ENCODE peak calls at places on chromosomes 11 and 22, in nine cellular contexts. I, Y, J, S, Z, A, T, X and K are unnamed samples.

GRCh38 chr11:119195680-119196079 is 10.4 kb downstream of the NHERF4 start:
- DNase-seq in I (peak; percentile 69), Y (no peak), J (peak; percentile 58), S (no peak), Z (no peak), A (peak; percentile 66), T (no peak), X (no peak), K (peak; percentile 61)

GRCh38 chr11:95378106-95378505 is 147.1 kb upstream of the SESN3 start:
- DNase-seq in I (no peak), Y (no peak), J (no peak), S (no peak), Z (no peak), A (no peak), T (no peak), X (no peak), K (no peak)

GRCh38 chr11:73237471-73238290 is 19.6 kb downstream of the P2RY2 start:
- DNase-seq in I (peak; percentile 32), Y (no peak), J (peak; percentile 52), S (no peak), Z (no peak), A (no peak), T (no peak), X (peak; percentile 84), K (no peak)

GRCh38 chr11:128877726-128878125 is 10.6 kb upstream of the KCNJ1 start:
- DNase-seq in I (no peak), Y (no peak), J (no peak), S (no peak), Z (no peak), A (no peak), T (no peak), X (no peak), K (no peak)

GRCh38 chr11:17410606-17411379 is 22.3 kb upstream of the KCNJ11 start:
- DNase-seq in I (peak; percentile 53), Y (no peak), J (no peak), S (no peak), Z (no peak), A (peak; percentile 74), T (no peak), X (no peak), K (peak; percentile 42)

GRCh38 chr11:105870521-105871113 is 151.4 kb downstream of the MSANTD4 start:
- DNase-seq in I (no peak), Y (no peak), J (no peak), S (no peak), Z (no peak), A (no peak), T (no peak), X (no peak), K (no peak)

GRCh38 chr22:29813563-29813962 is 24.5 kb downstream of the ASCC2 start:
- DNase-seq in I (no peak), Y (no peak), J (no peak), S (no peak), Z (no peak), A (no peak), T (no peak), X (no peak), K (no peak)

GRCh38 chr22:19231986-19232385 is 53.5 kb upstream of the SLC25A1 start:
- DNase-seq in I (no peak), Y (no peak), J (no peak), S (no peak), Z (no peak), A (no peak), T (no peak), X (no peak), K (no peak)

GRCh38 chr11:132062541-132062940 is 692.1 kb downstream of the NTM start:
- DNase-seq in I (no peak), Y (no peak), J (peak; percentile 77), S (no peak), Z (no peak), A (no peak), T (no peak), X (no peak), K (no peak)

GRCh38 chr22:44894782-44895181 is 115.0 kb downstream of the PHF21B start:
- DNase-seq in I (no peak), Y (no peak), J (no peak), S (no peak), Z (no peak), A (no peak), T (no peak), X (no peak), K (no peak)

GRCh38 chr11:65801153-65801987 is 14.5 kb downstream of the OVOL1 start:
- DNase-seq in I (no peak), Y (no peak), J (no peak), S (no peak), Z (no peak), A (no peak), T (no peak), X (no peak), K (no peak)

GRCh38 chr11:73176892-73177155 is 34.7 kb upstream of the FCHSD2 start:
- DNase-seq in I (no peak), Y (no peak), J (no peak), S (no peak), Z (no peak), A (no peak), T (no peak), X (no peak), K (no peak)

GRCh38 chr11:78560066-78560597 is 14.5 kb downstream of the NARS2 start:
- DNase-seq in I (no peak), Y (no peak), J (no peak), S (no peak), Z (no peak), A (no peak), T (no peak), X (no peak), K (no peak)

GRCh38 chr11:108160970-108161566 is 39.7 kb downstream of the ACAT1 start:
- DNase-seq in I (no peak), Y (no peak), J (no peak), S (no peak), Z (no peak), A (no peak), T (no peak), X (no peak), K (no peak)

GRCh38 chr11:92409956-92410355 is 185.3 kb downstream of the FAT3 start:
- DNase-seq in I (no peak), Y (no peak), J (no peak), S (no peak), Z (no peak), A (no peak), T (no peak), X (no peak), K (no peak)

GRCh38 chr11:43071338-43071737 is 240.5 kb upstream of the API5 start:
- DNase-seq in I (no peak), Y (no peak), J (no peak), S (no peak), Z (no peak), A (no peak), T (no peak), X (no peak), K (peak; percentile 42)

GRCh38 chr22:30830907-30831306 is 136.2 kb downstream of the OSBP2 start:
- DNase-seq in I (no peak), Y (no peak), J (peak; percentile 97), S (no peak), Z (no peak), A (peak; percentile 26), T (no peak), X (no peak), K (peak; percentile 67)

GRCh38 chr11:104649002-104649401 is 249.3 kb downstream of the CASP12 start:
- DNase-seq in I (no peak), Y (no peak), J (no peak), S (no peak), Z (no peak), A (no peak), T (no peak), X (no peak), K (no peak)

GRCh38 chr11:2651054-2651617 is 48.7 kb downstream of the KCNQ1OT1 start:
- DNase-seq in I (no peak), Y (no peak), J (no peak), S (no peak), Z (no peak), A (no peak), T (no peak), X (no peak), K (no peak)
- H3K9me3 ChIP-seq in I (peaks cover 9% of the 10 kb centered on the region), Y (peaks cover 7% of the 10 kb centered on the region), J (peaks cover 69% of the 10 kb centered on the region), S (peaks cover 8% of the 10 kb centered on the region), Z (no peaks in the 10 kb centered on the region), A (peaks cover 38% of the 10 kb centered on the region), T (peaks cover 38% of the 10 kb centered on the region), X (peaks cover 46% of the 10 kb centered on the region), K (peaks cover 6% of the 10 kb centered on the region)

GRCh38 chr11:35275808-35276170 is 136.8 kb downstream of the CD44 start:
- DNase-seq in I (no peak), Y (no peak), J (no peak), S (no peak), Z (no peak), A (no peak), T (no peak), X (no peak), K (no peak)

GRCh38 chr11:35270342-35270741 is 131.4 kb downstream of the CD44 start:
- DNase-seq in I (no peak), Y (no peak), J (peak; percentile 26), S (no peak), Z (no peak), A (no peak), T (no peak), X (no peak), K (no peak)

GRCh38 chr11:35274909-35275807 is 136.2 kb downstream of the CD44 start:
- DNase-seq in I (no peak), Y (no peak), J (no peak), S (no peak), Z (no peak), A (peak; percentile 57), T (no peak), X (peak; percentile 57), K (peak; percentile 57)

GRCh38 chr11:35271031-35271430 is 132.1 kb downstream of the CD44 start:
- DNase-seq in I (no peak), Y (no peak), J (no peak), S (no peak), Z (no peak), A (no peak), T (no peak), X (no peak), K (no peak)

GRCh38 chr11:35272391-35272821 is 133.4 kb downstream of the CD44 start:
- DNase-seq in I (no peak), Y (peak; percentile 19), J (no peak), S (no peak), Z (no peak), A (peak; percentile 12), T (peak; percentile 7), X (no peak), K (no peak)
- H3K27ac ChIP-seq in I (no peak overlapping the region), Y (no peak overlapping the region), J (no peak overlapping the region), S (no peak overlapping the region), Z (no peak overlapping the region), A (no peak overlapping the region), T (no peak overlapping the region), X (no peak overlapping the region), K (no peak overlapping the region)

GRCh38 chr22:47391169-47392053 is 629.0 kb downstream of the TBC1D22A start:
- DNase-seq in I (no peak), Y (no peak), J (no peak), S (no peak), Z (no peak), A (no peak), T (no peak), X (no peak), K (no peak)
- H3K9me3 ChIP-seq in I (no peaks in the 10 kb centered on the region), Y (no peaks in the 10 kb centered on the region), J (peaks cover 21% of the 10 kb centered on the region), S (no peaks in the 10 kb centered on the region), Z (no peaks in the 10 kb centered on the region), A (no peaks in the 10 kb centered on the region), T (no peaks in the 10 kb centered on the region), X (no peaks in the 10 kb centered on the region), K (no peaks in the 10 kb centered on the region)

DNA sequence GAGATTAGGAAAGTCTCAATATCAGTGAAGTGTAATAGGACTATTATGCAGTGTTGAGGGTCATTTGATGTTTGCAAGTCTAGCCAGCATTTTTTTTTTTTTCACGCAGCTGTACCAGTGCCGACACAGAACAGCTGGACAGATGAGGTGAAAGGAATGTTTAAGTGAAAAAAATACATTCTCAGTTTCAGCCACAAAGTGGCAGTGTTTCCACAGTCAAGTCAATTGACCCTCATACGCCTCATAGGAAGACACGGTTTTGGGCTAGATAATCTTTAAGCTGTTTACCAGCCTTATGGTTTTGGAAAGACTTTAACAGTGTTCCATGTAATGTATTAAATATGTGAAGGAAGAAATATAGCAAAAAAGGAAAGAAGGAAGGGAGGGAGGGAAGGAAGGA is 349.9 kb upstream of the ANO3 start:
- DNase-seq in I (no peak), Y (no peak), J (peak; percentile 77), S (no peak), Z (no peak), A (no peak), T (no peak), X (no peak), K (peak; percentile 18)
- H3K27ac ChIP-seq in I (no peak overlapping the region), Y (no peak overlapping the region), J (no peak overlapping the region), S (no peak overlapping the region), Z (no peak overlapping the region), A (no peak overlapping the region), T (no peak overlapping the region), X (no peak overlapping the region), K (no peak overlapping the region)